ENCODE peak calls at places on chromosomes 5 and 9, in four cellular contexts. N is breast epithelium, I is Peyer's patch, Y is GM23248. T is an unnamed sample.

GRCh38 chr9:115411993-115412452 is 294.1 kb upstream of the TNC start:
- DNase-seq in I (no peak), Y (peak; percentile 87), N (no peak), T (no peak)

GRCh38 chr9:97710356-97711222 is 13.4 kb upstream of the XPA start:
- DNase-seq in I (no peak), Y (peak; percentile 85), N (no peak), T (peak; percentile 20)

GRCh38 chr5:180437336-180437735 is 56.8 kb upstream of the CNOT6 start:
- DNase-seq in I (no peak), N (no peak), Y (no peak), T (no peak)

GRCh38 chr5:138946831-138947560 is 71.9 kb upstream of the LRRTM2 start:
- DNase-seq in Y (no peak), I (peak; percentile 28), N (no peak), T (no peak)

GRCh38 chr5:142507528-142507927 is 178.4 kb downstream of the FGF1 start:
- DNase-seq in N (no peak), Y (no peak), I (no peak), T (no peak)

GRCh38 chr5:145919413-145919812 is 17.0 kb upstream of the SH3RF2 start:
- DNase-seq in I (no peak), N (no peak), Y (no peak), T (no peak)

GRCh38 chr5:132372542-132372941 is 3.0 kb downstream of the SLC22A5 start:
- DNase-seq in N (no peak), I (no peak), Y (no peak), T (no peak)

GRCh38 chr5:29379619-29380018 is 1813.9 kb upstream of the CDH6 start:
- DNase-seq in Y (no peak), I (no peak), N (no peak), T (no peak)

GRCh38 chr9:99411068-99411467 is 189.0 kb downstream of the SEC61B start:
- DNase-seq in N (no peak), Y (peak; percentile 26), I (no peak), T (no peak)

GRCh38 chr5:129903466-129904101 is 681 bp upstream of the CHSY3 start:
- DNase-seq in N (no peak), Y (no peak), I (no peak), T (no peak)

GRCh38 chr5:80254767-80255424 is 952 bp downstream of the SERINC5 start:
- DNase-seq in I (no peak), N (no peak), Y (peak; percentile 63), T (peak; percentile 40)

GRCh38 chr5:114310666-114311065 is 51.2 kb upstream of the KCNN2 start:
- DNase-seq in Y (no peak), N (no peak), I (no peak), T (no peak)

GRCh38 chr5:60293518-60293917 is 400.0 kb upstream of the PDE4D start:
- DNase-seq in Y (no peak), I (no peak), N (no peak), T (no peak)

GRCh38 chr5:112142769-112143270 is 276.3 kb downstream of the EPB41L4A start:
- DNase-seq in N (no peak), I (no peak), Y (peak; percentile 83), T (no peak)

GRCh38 chr9:77981332-77981731 is 50.3 kb downstream of the GNAQ start:
- DNase-seq in Y (peak; percentile 73), I (peak; percentile 79), N (no peak), T (no peak)

GRCh38 chr9:133120343-133121199 is 469 bp downstream of the RALGDS start:
- DNase-seq in I (peak; percentile 67), N (no peak), Y (peak; percentile 29), T (no peak)

GRCh38 chr9:124769451-124770358 is 1.4 kb downstream of the NR6A1 start:
- DNase-seq in I (peak; percentile 76), Y (no peak), N (no peak), T (no peak)

GRCh38 chr5:93078082-93079038 is 502.7 kb downstream of the NR2F1-AS1 start:
- DNase-seq in Y (peak; percentile 97), N (peak; percentile 18), I (no peak), T (no peak)

GRCh38 chr5:10307206-10308148 is at the start of gene CMBL:
- DNase-seq in I (peak; percentile 85), N (no peak), Y (peak; percentile 83), T (no peak)

GRCh38 chr5:133401731-133402347 is 210.5 kb downstream of the FSTL4 start:
- DNase-seq in N (no peak), Y (no peak), I (no peak), T (no peak)

GRCh38 chr9:2955616-2956015 is 111.7 kb upstream of the PUM3 start:
- DNase-seq in N (no peak), I (no peak), Y (no peak), T (no peak)

GRCh38 chr5:34538026-34538672 is 118.0 kb upstream of the RAI14 start:
- DNase-seq in Y (peak; percentile 26), I (no peak), N (no peak), T (no peak)

GRCh38 chr9:113138760-113139159 is 12.0 kb upstream of the SLC31A2 start:
- DNase-seq in N (no peak), I (no peak), Y (no peak), T (no peak)

GRCh38 chr5:126455264-126455663 is 32.1 kb downstream of the GRAMD2B start:
- DNase-seq in Y (no peak), N (no peak), I (no peak), T (no peak)

GRCh38 chr5:52922384-52922783 is 66.8 kb upstream of the ITGA2 start:
- DNase-seq in N (no peak), Y (peak; percentile 76), I (no peak), T (no peak)

GRCh38 chr9:105455836-105456475 is 8.1 kb downstream of the FSD1L start:
- DNase-seq in Y (peak; percentile 43), I (no peak), N (no peak), T (no peak)

GRCh38 chr5:151615431-151615830 is 24.3 kb upstream of the FAT2 start:
- DNase-seq in Y (no peak), N (no peak), I (no peak), T (no peak)

GRCh38 chr9:5551771-5552170 is 41.4 kb downstream of the PDCD1LG2 start:
- DNase-seq in N (no peak), Y (no peak), I (no peak), T (no peak)

GRCh38 chr5:75051217-75051751 is 1.1 kb downstream of the GCNT4 start:
- DNase-seq in Y (peak; percentile 17), I (peak; percentile 67), N (no peak), T (no peak)

GRCh38 chr5:136036991-136037705 is 8.4 kb downstream of the TGFBI start:
- DNase-seq in I (no peak), N (peak; percentile 57), Y (peak; percentile 85), T (peak; percentile 33)

GRCh38 chr9:104009853-104010252 is 84.3 kb upstream of the SMC2 start:
- DNase-seq in I (no peak), N (no peak), Y (no peak), T (no peak)

GRCh38 chr5:93407470-93407869 is 173.5 kb downstream of the NR2F1-AS1 start:
- DNase-seq in Y (no peak), I (no peak), N (no peak), T (no peak)

GRCh38 chr5:92944903-92945629 is 636.0 kb downstream of the NR2F1-AS1 start:
- DNase-seq in N (no peak), I (no peak), Y (peak; percentile 38), T (no peak)

GRCh38 chr5:157464518-157465171 is 4.6 kb downstream of the NIPAL4 start:
- DNase-seq in Y (peak; percentile 96), I (no peak), N (no peak), T (no peak)

GRCh38 chr5:136133416-136134383 is 1.1 kb downstream of the SMAD5 start:
- DNase-seq in N (peak; percentile 24), I (peak; percentile 51), Y (peak; percentile 85), T (peak; percentile 14)

GRCh38 chr5:8081179-8081578 is 212.2 kb downstream of the MTRR start:
- DNase-seq in N (no peak), Y (no peak), I (no peak), T (no peak)

GRCh38 chr9:14939378-14939777 is 29.1 kb upstream of the FREM1 start:
- DNase-seq in I (no peak), Y (no peak), N (no peak), T (no peak)

GRCh38 chr9:88829276-88829675 is 162.0 kb upstream of the S1PR3 start:
- DNase-seq in N (no peak), Y (no peak), I (no peak), T (no peak)

GRCh38 chr9:95175523-95175922 is 142.0 kb downstream of the FANCC start:
- DNase-seq in Y (no peak), I (no peak), N (no peak), T (no peak)

GRCh38 chr5:141040093-141040762 is 10.9 kb upstream of the PCDHB1 start:
- DNase-seq in N (peak; percentile 26), I (no peak), Y (peak; percentile 31), T (no peak)

GRCh38 chr5:108726446-108727091 is 21.1 kb upstream of the FER start:
- DNase-seq in Y (peak; percentile 55), N (no peak), I (no peak), T (no peak)
- H3K4me3 ChIP-seq in Y (peak overlapping the region; percentile 79), N (no peak overlapping the region), I (no peak overlapping the region), T (no peak overlapping the region)

GRCh38 chr5:124235031-124235562 is 511.3 kb downstream of the ZNF608 start:
- DNase-seq in I (no peak), Y (no peak), N (no peak), T (no peak)
- H3K4me1 ChIP-seq in I (no peaks in the 10 kb centered on the region), Y (no peaks in the 10 kb centered on the region), N (no peaks in the 10 kb centered on the region), T (no peaks in the 10 kb centered on the region)

GRCh38 chr5:173915310-173916005 is 27.3 kb downstream of the CPEB4 start:
- DNase-seq in I (no peak), Y (no peak), N (no peak), T (no peak)
- H3K4me3 ChIP-seq in I (no peak overlapping the region), Y (no peak overlapping the region), N (no peak overlapping the region), T (no peak overlapping the region)

GRCh38 chr9:36501727-36502126 is 71.0 kb upstream of the MELK start:
- DNase-seq in N (no peak), Y (no peak), I (no peak), T (no peak)
- H3K4me1 ChIP-seq in N (no peaks in the 10 kb centered on the region), Y (no peaks in the 10 kb centered on the region), I (no peaks in the 10 kb centered on the region), T (peaks cover 16% of the 10 kb centered on the region)

DNA sequence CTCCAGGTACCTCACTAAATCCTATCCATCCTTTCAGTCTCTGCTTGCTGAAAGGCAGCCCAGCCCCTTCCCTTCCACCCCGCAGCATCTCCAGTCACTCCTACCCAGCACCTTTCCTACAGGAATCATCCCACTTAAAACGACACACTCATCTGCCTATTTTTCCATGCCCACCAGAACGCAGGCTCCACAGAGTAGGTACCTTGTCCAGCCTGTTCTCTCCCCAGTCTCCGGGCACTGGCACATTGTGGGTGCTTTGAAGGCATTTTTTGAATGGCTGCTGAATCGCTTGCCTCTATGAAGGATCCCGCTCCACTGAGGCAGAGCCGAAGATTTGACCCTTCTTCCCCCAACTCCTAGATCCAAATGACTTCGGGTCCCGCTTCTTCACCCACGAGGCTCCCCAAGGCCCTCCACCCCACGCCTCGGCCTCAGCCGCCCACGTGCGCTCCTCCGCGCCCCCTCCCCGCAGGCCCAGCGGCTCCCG is 15.6 kb downstream of the LHX6 start:
- DNase-seq in Y (no peak), N (no peak), I (peak; percentile 20), T (no peak)
- H3K4me3 ChIP-seq in Y (peak overlapping the region; percentile 25), N (no peak overlapping the region), I (peak overlapping the region; percentile 41), T (peak overlapping the region; percentile 35)